ENCODE peak calls at places on chromosomes 6 and 20, in nine cellular contexts. L is tibial artery; W is prostate gland; C is esophagus muscularis mucosa; P is body of pancreas; H is naive thymus-derived CD4-positive, alpha-beta T cell; Z is IMR-90; A is sigmoid colon; Q is left ventricle myocardium inferior. G is an unnamed sample.

GRCh38 chr20:43914286-43914685 is 366 bp upstream of the TOX2 start:
- DNase-seq in L (no peak), W (no peak), C (no peak), P (no peak), H (no peak), Z (no peak), A (no peak), Q (no peak), G (no peak)

GRCh38 chr6:44481056-44481455 is 93.5 kb downstream of the CDC5L start:
- DNase-seq in L (no peak), W (no peak), C (no peak), P (no peak), H (no peak), Z (no peak), A (no peak), Q (no peak), G (no peak)

GRCh38 chr20:62482136-62482833 is 6.5 kb upstream of the GATA5 start:
- DNase-seq in L (no peak), W (no peak), C (no peak), P (no peak), H (no peak), Z (no peak), A (no peak), Q (no peak), G (no peak)

GRCh38 chr6:80789912-80790635 is 683.6 kb downstream of the BCKDHB start:
- DNase-seq in L (no peak), W (no peak), C (no peak), P (no peak), H (no peak), Z (peak), A (no peak), Q (no peak), G (no peak)

GRCh38 chr6:14074723-14075503 is 42.7 kb upstream of the CD83 start:
- DNase-seq in L (no peak), W (no peak), C (no peak), P (no peak), H (peak), Z (peak), A (no peak), Q (no peak), G (no peak)

GRCh38 chr6:30700340-30700739 is 9.6 kb upstream of the NRM start:
- DNase-seq in L (peak), W (no peak), C (no peak), P (no peak), H (no peak), Z (no peak), A (no peak), Q (no peak), G (no peak)

GRCh38 chr6:20340459-20340858 is 61.2 kb upstream of the E2F3 start:
- DNase-seq in L (no peak), W (no peak), C (no peak), P (no peak), H (no peak), Z (no peak), A (no peak), Q (no peak), G (no peak)

GRCh38 chr6:163356324-163356723 is 58.2 kb upstream of the QKI start:
- DNase-seq in L (peak), W (no peak), C (no peak), P (peak), H (no peak), Z (peak), A (peak), Q (peak), G (peak)

GRCh38 chr6:31582230-31582601 is at the start of gene LTB:
- DNase-seq in L (no peak), W (no peak), C (no peak), P (no peak), H (peak), Z (no peak), A (no peak), Q (no peak), G (no peak)

GRCh38 chr6:73391735-73392134 is 2.9 kb upstream of the DDX43 start:
- DNase-seq in L (no peak), W (no peak), C (no peak), P (no peak), H (no peak), Z (no peak), A (no peak), Q (no peak), G (no peak)

GRCh38 chr6:74287932-74288331 is 591.9 kb downstream of the CD109 start:
- DNase-seq in L (no peak), W (no peak), C (no peak), P (no peak), H (no peak), Z (no peak), A (no peak), Q (no peak), G (no peak)

GRCh38 chr6:14286634-14287428 is 169.3 kb downstream of the CD83 start:
- DNase-seq in L (no peak), W (no peak), C (no peak), P (no peak), H (no peak), Z (no peak), A (no peak), Q (no peak), G (no peak)

GRCh38 chr6:116562614-116563013 is 8.7 kb upstream of the RWDD1 start:
- DNase-seq in L (no peak), W (no peak), C (no peak), P (no peak), H (no peak), Z (no peak), A (no peak), Q (no peak), G (no peak)

GRCh38 chr20:4750381-4750780 is 28.7 kb downstream of the PRND start:
- DNase-seq in L (no peak), W (no peak), C (peak), P (no peak), H (no peak), Z (no peak), A (no peak), Q (no peak), G (no peak)

GRCh38 chr20:17844549-17845298 is 123.9 kb downstream of the SNX5 start:
- DNase-seq in L (no peak), W (no peak), C (no peak), P (no peak), H (no peak), Z (no peak), A (no peak), Q (no peak), G (no peak)

GRCh38 chr6:152380351-152380767 is 256.8 kb downstream of the SYNE1 start:
- DNase-seq in L (no peak), W (no peak), C (no peak), P (peak), H (no peak), Z (peak), A (no peak), Q (no peak), G (no peak)

GRCh38 chr20:46368902-46369268 is 37.5 kb downstream of the ELMO2 start:
- DNase-seq in L (no peak), W (no peak), C (no peak), P (no peak), H (no peak), Z (peak), A (no peak), Q (no peak), G (no peak)

GRCh38 chr6:40293824-40294188 is 293.4 kb downstream of the LRFN2 start:
- DNase-seq in L (no peak), W (no peak), C (no peak), P (no peak), H (no peak), Z (no peak), A (no peak), Q (no peak), G (no peak)

GRCh38 chr6:68572525-68572924 is 62.6 kb upstream of the ADGRB3 start:
- DNase-seq in L (no peak), W (no peak), C (no peak), P (peak), H (no peak), Z (no peak), A (no peak), Q (no peak), G (no peak)

GRCh38 chr20:62742979-62743776 is 34.5 kb downstream of the NTSR1 start:
- DNase-seq in L (peak), W (no peak), C (no peak), P (peak), H (no peak), Z (no peak), A (peak), Q (peak), G (no peak)

GRCh38 chr6:98931710-98932109 is 16.0 kb downstream of the FBXL4 start:
- DNase-seq in L (no peak), W (no peak), C (no peak), P (no peak), H (no peak), Z (no peak), A (no peak), Q (no peak), G (no peak)

GRCh38 chr6:112501705-112502104 is 154.6 kb downstream of the RFPL4B start:
- DNase-seq in L (no peak), W (no peak), C (no peak), P (peak), H (no peak), Z (peak), A (no peak), Q (peak), G (peak)

GRCh38 chr20:35510946-35511735 is 18.3 kb downstream of the C20orf173 start:
- DNase-seq in L (no peak), W (no peak), C (no peak), P (no peak), H (no peak), Z (no peak), A (no peak), Q (no peak), G (no peak)

GRCh38 chr20:47711046-47711752 is 74.1 kb downstream of the SULF2 start:
- DNase-seq in L (no peak), W (no peak), C (no peak), P (peak), H (no peak), Z (no peak), A (no peak), Q (no peak), G (no peak)

GRCh38 chr20:43515628-43516027 is 8.1 kb downstream of the L3MBTL1 start:
- DNase-seq in L (no peak), W (no peak), C (no peak), P (no peak), H (no peak), Z (no peak), A (no peak), Q (no peak), G (no peak)

GRCh38 chr6:4804095-4804494 is 27.9 kb downstream of the CDYL start:
- DNase-seq in L (no peak), W (no peak), C (no peak), P (no peak), H (no peak), Z (peak), A (no peak), Q (no peak), G (no peak)
- H3K27ac ChIP-seq in L (no peak), W (no peak), C (no peak), P (no peak), H (no peak), Z (no peak), A (no peak), Q (no peak), G (no peak)

DNA sequence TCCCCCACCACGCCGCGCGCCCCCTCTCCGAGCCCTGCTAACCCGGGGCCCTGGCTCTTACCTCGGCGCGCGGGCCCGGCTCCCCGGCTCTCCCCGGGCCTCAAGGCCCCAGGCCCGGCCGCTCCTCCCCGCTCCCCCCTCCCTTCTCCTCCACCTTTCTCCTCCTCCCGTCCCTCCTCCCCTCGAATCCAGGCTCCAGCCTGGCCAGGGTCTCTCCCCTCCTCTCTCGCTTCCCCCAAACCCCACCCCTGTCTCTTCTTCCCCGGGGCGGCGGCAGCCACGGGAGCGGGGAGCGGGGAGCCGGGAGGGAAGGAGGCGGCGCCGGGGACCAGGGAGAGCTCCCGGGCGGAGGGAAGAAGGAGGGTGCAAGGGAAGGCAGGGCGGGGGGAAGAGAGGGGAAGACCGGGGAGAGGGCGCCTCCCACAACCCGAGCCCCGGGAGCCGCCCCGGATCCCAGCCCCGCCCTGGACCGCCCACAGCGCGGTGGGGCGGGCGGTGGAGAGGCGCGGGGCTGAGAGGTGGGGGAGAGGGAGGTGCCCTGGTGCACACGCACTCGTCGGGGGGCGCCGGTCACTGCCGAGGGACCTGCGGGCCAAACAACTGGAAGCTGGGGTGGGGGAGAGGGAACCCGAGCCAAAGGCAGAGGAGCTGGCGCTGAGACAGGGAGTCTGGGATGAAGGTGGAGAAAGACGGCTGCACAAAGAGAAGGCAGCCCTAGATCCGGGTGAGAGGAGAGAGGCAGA is at the start of gene GABBR1:
- DNase-seq in L (peak), W (peak), C (peak), P (peak), H (peak), Z (peak), A (peak), Q (peak), G (peak)
- H3K27ac ChIP-seq in L (peak), W (peak), C (peak), P (peak), H (peak), Z (peak), A (peak), Q (peak), G (peak)

DNA sequence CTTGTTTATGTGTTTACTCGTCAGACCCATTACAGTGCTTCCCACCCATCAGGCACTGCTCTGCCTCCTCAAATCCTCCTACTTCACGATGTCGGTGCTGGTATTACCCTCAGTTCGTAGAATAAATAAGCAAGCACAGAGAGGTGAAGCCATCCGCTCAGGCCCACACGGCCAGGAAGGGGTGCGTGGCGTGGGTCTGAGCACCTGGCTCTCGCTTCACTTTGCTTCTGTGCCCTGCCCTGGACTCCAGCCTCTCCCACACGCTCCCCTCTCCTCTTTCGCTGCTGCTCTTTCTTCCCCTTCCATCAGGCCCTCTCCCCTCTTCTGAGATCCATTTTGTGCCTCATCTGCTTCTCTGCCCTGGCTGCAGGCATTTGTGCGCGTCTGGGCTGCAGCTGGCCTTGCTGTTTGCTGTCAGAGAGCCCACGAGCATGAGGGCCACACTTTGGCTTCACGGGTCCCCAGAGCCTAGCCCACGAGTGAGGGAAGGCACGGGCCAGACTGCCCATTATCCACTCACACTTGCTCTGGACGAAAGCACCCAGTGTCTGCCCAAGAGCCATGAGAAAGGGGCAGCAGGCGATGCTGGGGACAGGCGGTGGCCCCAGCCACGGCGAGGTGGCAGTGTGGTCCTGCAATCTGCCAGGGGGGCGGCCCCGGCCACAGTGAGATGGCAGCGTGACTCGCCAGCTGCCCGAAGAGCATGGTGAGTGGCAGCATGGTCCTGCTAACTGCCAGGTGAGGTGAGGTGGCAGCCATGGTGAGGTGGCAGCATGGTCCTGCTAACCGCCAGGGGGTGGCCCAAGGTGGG is 96.2 kb upstream of the MPC1 start:
- DNase-seq in L (peak), W (no peak), C (no peak), P (no peak), H (no peak), Z (no peak), A (no peak), Q (peak), G (no peak)
- H3K27ac ChIP-seq in L (no peak), W (no peak), C (no peak), P (no peak), H (no peak), Z (no peak), A (no peak), Q (no peak), G (peak)

DNA sequence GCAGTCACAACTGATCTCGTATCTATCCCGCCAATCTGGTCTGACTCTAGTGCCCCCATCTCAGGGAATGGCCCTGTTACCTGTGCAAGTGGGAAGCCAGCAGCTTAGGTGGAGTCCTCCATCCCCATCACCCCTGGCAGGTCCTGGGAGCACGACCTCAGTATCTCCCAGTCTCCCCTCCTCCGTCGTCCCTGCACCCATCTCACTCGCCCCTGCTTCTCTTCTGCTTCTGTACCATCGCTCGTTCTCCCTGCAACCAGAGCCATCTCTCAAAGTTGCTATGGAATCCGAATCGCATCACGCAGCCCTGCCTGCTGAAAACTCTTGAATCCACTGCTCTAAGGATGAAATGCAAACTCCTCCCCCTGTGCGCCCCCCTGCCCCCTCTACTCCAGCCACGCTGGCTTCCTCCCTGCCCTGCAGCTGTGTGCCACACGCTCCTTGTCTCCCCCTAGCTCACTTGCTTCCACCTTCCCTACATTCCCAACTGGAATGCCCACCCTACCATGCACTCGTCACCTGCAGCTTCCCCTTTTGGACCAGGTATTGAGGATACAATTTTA is 64.0 kb upstream of the PTGIS start:
- DNase-seq in L (no peak), W (no peak), C (no peak), P (no peak), H (no peak), Z (no peak), A (no peak), Q (no peak), G (no peak)
- H3K27ac ChIP-seq in L (peak), W (no peak), C (no peak), P (peak), H (no peak), Z (no peak), A (peak), Q (no peak), G (no peak)

DNA sequence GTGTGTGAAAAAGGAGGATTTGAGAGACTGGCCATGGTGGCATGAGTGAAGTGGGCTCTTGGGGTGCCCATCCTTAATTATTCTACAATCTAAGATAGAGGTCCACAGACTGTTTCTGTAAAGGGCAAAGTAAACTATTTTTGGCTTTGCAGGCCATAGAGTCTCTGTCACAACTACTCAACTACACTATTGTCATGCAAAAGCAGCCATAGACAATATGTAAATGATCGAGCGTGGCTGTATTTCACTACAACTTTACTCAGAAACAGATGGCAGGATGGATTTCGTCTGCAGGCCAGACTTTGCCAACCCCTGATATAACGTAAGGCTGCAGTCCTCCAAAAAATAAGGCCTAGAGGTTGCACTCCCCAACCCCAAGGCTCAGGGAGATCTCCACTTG is 58.2 kb upstream of the NAA20 start:
- DNase-seq in L (no peak), W (no peak), C (no peak), P (no peak), H (no peak), Z (no peak), A (peak), Q (no peak), G (no peak)
- H3K27ac ChIP-seq in L (no peak), W (no peak), C (no peak), P (no peak), H (no peak), Z (no peak), A (no peak), Q (no peak), G (no peak)

DNA sequence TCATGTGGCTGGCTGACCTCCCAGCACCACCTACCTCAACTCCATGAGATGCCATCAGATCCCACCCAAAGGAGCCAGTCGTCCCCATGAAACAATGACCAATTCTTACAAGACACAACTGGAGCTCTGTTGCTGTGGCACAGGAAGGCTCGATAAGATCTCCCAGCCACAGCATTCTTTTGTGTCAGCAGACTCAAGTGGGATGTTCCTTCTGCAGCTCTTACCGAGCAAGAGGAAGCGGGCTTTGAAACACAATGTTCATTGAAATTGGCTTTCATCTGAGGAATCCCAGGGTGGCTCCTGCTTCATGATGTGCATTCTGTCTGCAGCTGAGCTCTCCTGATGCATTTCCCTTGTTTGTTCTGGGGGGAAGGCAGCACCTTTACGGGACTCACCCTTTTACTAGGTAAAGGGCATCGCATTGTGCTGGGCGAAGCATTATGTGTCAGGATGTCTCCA is 222.0 kb upstream of the SGK1 start:
- DNase-seq in L (no peak), W (peak), C (no peak), P (no peak), H (peak), Z (no peak), A (no peak), Q (no peak), G (peak)
- H3K27ac ChIP-seq in L (no peak), W (no peak), C (no peak), P (no peak), H (no peak), Z (no peak), A (no peak), Q (peak), G (peak)

G was measured in caudate nucleus.